ENCODE peak calls at places on chromosomes 2 and 18, in six cellular contexts. Z is stomach, D is posterior cingulate gyrus, C is right lobe of liver, M is head of caudate nucleus, T is progenitor cell of endocrine pancreas. W is an unnamed sample.

GRCh38 chr2:26584191-26584590 is 57.0 kb downstream of the CIB4 start:
- DNase-seq in D (no peak), T (no peak), Z (no peak), M (no peak), C (peak; percentile 23), W (no peak)

GRCh38 chr2:179596018-179596417 is 265.4 kb downstream of the ZNF385B start:
- DNase-seq in C (no peak), Z (no peak), T (no peak), D (no peak), M (no peak), W (no peak)

GRCh38 chr18:48934708-48935432 is 15.9 kb downstream of the SMAD7 start:
- DNase-seq in Z (peak; percentile 75), T (no peak), M (peak; percentile 54), D (peak; percentile 47), C (peak; percentile 71), W (peak; percentile 54)

GRCh38 chr18:27185025-27185763 is at the start of gene CHST9:
- DNase-seq in Z (peak; percentile 27), C (peak; percentile 79), T (peak; percentile 43), M (peak; percentile 37), D (no peak), W (peak; percentile 7)

GRCh38 chr2:27379383-27379839 is 1.1 kb downstream of the ZNF513 start:
- DNase-seq in Z (no peak), T (no peak), M (no peak), C (no peak), D (no peak), W (no peak)

GRCh38 chr18:13577091-13577697 is 149.2 kb downstream of the FAM210A start:
- DNase-seq in C (no peak), M (peak; percentile 70), T (no peak), Z (no peak), D (no peak), W (peak; percentile 74)

GRCh38 chr18:50454379-50455005 is 79.6 kb downstream of the SKA1 start:
- DNase-seq in D (no peak), T (no peak), M (no peak), Z (no peak), C (no peak), W (no peak)

GRCh38 chr2:106270471-106270891 is 76.4 kb upstream of the UXS1 start:
- DNase-seq in Z (no peak), C (no peak), M (no peak), T (no peak), D (no peak), W (no peak)

W was measured in globus pallidus.